ENCODE peak calls at places on chromosomes 6 and 20, in seven cellular contexts. A is upper lobe of left lung, N is Panc1, B is mucosa of descending colon, G is breast epithelium, J is stomach, Y is fibroblast of lung. U is an unnamed sample. For H3K9me3 and H3K36me3, the result is how much of the 10 kb centered on the place peaks cover.

GRCh38 chr6:111938710-111939109 is 65.5 kb upstream of the FYN start:
- DNase-seq in A (no peak), N (no peak), B (no peak), G (no peak), J (no peak), Y (peak), U (no peak)

GRCh38 chr6:63897952-63898351 is 262.4 kb downstream of the PHF3 start:
- DNase-seq in A (no peak), N (no peak), B (no peak), G (no peak), J (no peak), Y (peak), U (no peak)

GRCh38 chr6:134935076-134935475 is 14.8 kb downstream of the ALDH8A1 start:
- DNase-seq in A (no peak), N (no peak), B (no peak), G (no peak), J (no peak), Y (no peak), U (no peak)

GRCh38 chr20:45406260-45407066 is 1.6 kb upstream of the DBNDD2 start:
- DNase-seq in A (peak), N (no peak), B (peak), G (no peak), J (peak), Y (no peak), U (peak)

GRCh38 chr6:167797079-167797870 is 29.4 kb upstream of the AFDN start:
- DNase-seq in A (peak), N (no peak), B (peak), G (no peak), J (no peak), Y (no peak), U (no peak)

GRCh38 chr20:10639051-10639761 is 34.6 kb downstream of the JAG1 start:
- DNase-seq in A (no peak), N (no peak), B (no peak), G (no peak), J (no peak), Y (peak), U (no peak)

GRCh38 chr6:33192105-33192646 is at the start of gene COL11A2:
- DNase-seq in A (peak), N (no peak), B (no peak), G (no peak), J (no peak), Y (no peak), U (no peak)

GRCh38 chr6:33622456-33623431 is 1.6 kb downstream of the ITPR3 start:
- DNase-seq in A (no peak), N (no peak), B (peak), G (no peak), J (peak), Y (peak), U (peak)

GRCh38 chr6:74479960-74480359 is 725.9 kb downstream of the COL12A1 start:
- DNase-seq in A (no peak), N (no peak), B (no peak), G (no peak), J (no peak), Y (no peak), U (no peak)

GRCh38 chr6:21102624-21103023 is 490.9 kb upstream of the SOX4 start:
- DNase-seq in A (no peak), N (no peak), B (no peak), G (no peak), J (peak), Y (no peak), U (no peak)

GRCh38 chr6:31901415-31901952 is 402 bp downstream of the ZBTB12 start:
- DNase-seq in A (peak), N (no peak), B (peak), G (peak), J (peak), Y (peak), U (peak)

GRCh38 chr6:108014040-108014439 is 56.0 kb upstream of the SEC63 start:
- DNase-seq in A (no peak), N (no peak), B (no peak), G (no peak), J (no peak), Y (no peak), U (no peak)
- H3K9me3 ChIP-seq in A (under half), N (under half), B (under half), G (under half), J (under half), Y (under half), U (under half)

GRCh38 chr6:43773981-43774775 is 4.2 kb downstream of the VEGFA start:
- DNase-seq in A (no peak), N (no peak), B (no peak), G (no peak), J (no peak), Y (no peak), U (peak)
- H3K36me3 ChIP-seq in A (under half), N (under half), B (under half), G (under half), J (under half), Y (under half), U (under half)

GRCh38 chr20:58235010-58235409 is 6.6 kb upstream of the ANKRD60 start:
- DNase-seq in A (no peak), N (no peak), B (no peak), G (no peak), J (no peak), Y (no peak), U (no peak)

GRCh38 chr20:58238490-58238889 is 10.0 kb upstream of the ANKRD60 start:
- DNase-seq in A (peak), N (no peak), B (no peak), G (no peak), J (no peak), Y (no peak), U (no peak)

GRCh38 chr20:58237318-58238182 is 9.1 kb upstream of the ANKRD60 start:
- DNase-seq in A (no peak), N (no peak), B (no peak), G (no peak), J (no peak), Y (peak), U (no peak)

GRCh38 chr20:58239216-58239615 is 10.8 kb upstream of the ANKRD60 start:
- DNase-seq in A (no peak), N (no peak), B (no peak), G (no peak), J (no peak), Y (no peak), U (no peak)

GRCh38 chr20:58236612-58237317 is 8.3 kb upstream of the ANKRD60 start:
- DNase-seq in A (peak), N (peak), B (peak), G (peak), J (peak), Y (peak), U (peak)
- TF ChIP-seq CTCF in A (peak), N (peak), B (peak), G (peak), J (peak), Y (peak), U (peak)

DNA sequence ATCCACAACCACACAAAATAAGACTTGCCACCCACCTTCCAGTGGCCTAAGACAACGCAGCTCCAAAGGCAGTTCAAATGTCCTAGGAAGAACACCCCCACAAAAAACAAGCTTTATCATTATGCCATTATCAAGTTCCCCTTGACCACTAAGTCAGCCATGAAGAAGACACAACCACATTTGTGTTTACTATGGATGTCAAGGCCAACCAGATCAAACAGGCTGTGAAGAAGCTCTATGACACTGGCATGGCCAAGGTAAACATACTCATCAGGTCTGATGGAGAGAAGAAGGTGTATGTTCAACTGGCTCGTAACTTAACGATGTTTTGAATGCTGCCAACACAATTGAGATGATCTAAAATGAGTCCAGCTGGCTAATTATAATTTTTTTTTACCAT is 26.1 kb downstream of the SEC63 start:
- DNase-seq in A (no peak), N (no peak), B (no peak), G (no peak), J (no peak), Y (no peak), U (no peak)
- H3K9me3 ChIP-seq in A (under half), N (under half), B (under half), G (under half), J (under half), Y (under half), U (under half)

DNA sequence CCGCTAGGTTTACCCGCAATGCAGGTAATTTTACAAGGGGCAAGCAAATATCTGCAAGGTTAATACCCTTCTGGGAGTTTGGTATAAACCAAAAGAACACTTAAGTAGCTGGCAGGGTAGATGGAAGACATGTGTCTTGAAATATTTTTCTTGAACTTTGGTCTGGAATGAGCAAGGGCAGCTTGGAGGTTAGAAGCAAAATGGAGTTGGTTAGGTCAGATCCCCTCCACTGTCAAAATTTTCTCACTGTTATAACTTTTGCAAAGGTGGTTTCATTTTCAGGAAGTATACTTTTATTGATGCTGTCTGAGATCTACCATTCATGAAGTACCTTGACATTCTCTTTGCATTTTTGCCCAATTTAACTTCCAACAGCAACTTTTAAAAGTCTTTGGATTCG is 13.3 kb upstream of the KIAA1586 start:
- DNase-seq in A (no peak), N (no peak), B (no peak), G (no peak), J (no peak), Y (no peak), U (no peak)
- H3K36me3 ChIP-seq in A (under half), N (under half), B (under half), G (under half), J (under half), Y (under half), U (under half)

U was measured in upper lobe of right lung.